ENCODE peak calls at places on chromosomes 4 and X, in six cellular contexts. One of them, this sample, is unnamed.

GRCh38 chrX:102712216-102712966 is at the start of gene GPRASP2:
- DNase-seq in M059J: peak; percentile 33
- DNase-seq in lower leg skin: peak; percentile 14
- DNase-seq in spleen: peak; percentile 84
- DNase-seq in GM04504: no peak
- DNase-seq in CD8-positive, alpha-beta memory T cell: no peak
- DNase-seq in this sample: peak; percentile 55

GRCh38 chr4:99845708-99846469 is 29.3 kb downstream of the DAPP1 start:
- DNase-seq in CD8-positive, alpha-beta memory T cell: no peak
- DNase-seq in GM04504: no peak
- DNase-seq in M059J: no peak
- DNase-seq in lower leg skin: no peak
- DNase-seq in spleen: no peak
- DNase-seq in this sample: no peak

GRCh38 chrX:31832263-31832662 is 760.4 kb upstream of the FTHL17 start:
- DNase-seq in GM04504: no peak
- DNase-seq in M059J: peak; percentile 0
- DNase-seq in lower leg skin: no peak
- DNase-seq in spleen: no peak
- DNase-seq in CD8-positive, alpha-beta memory T cell: no peak
- DNase-seq in this sample: no peak

GRCh38 chr4:99723555-99724450 is 66.2 kb upstream of the C4orf54 start:
- DNase-seq in spleen: no peak
- DNase-seq in GM04504: peak; percentile 18
- DNase-seq in CD8-positive, alpha-beta memory T cell: no peak
- DNase-seq in lower leg skin: peak; percentile 18
- DNase-seq in M059J: peak; percentile 83
- DNase-seq in this sample: peak; percentile 72

GRCh38 chr4:23614284-23614892 is 275.5 kb downstream of the PPARGC1A start:
- DNase-seq in CD8-positive, alpha-beta memory T cell: no peak
- DNase-seq in lower leg skin: no peak
- DNase-seq in spleen: no peak
- DNase-seq in M059J: peak; percentile 58
- DNase-seq in GM04504: peak; percentile 1
- DNase-seq in this sample: no peak

GRCh38 chrX:153644356-153645125 is 2.5 kb upstream of the DUSP9 start:
- DNase-seq in M059J: no peak
- DNase-seq in GM04504: no peak
- DNase-seq in CD8-positive, alpha-beta memory T cell: no peak
- DNase-seq in lower leg skin: no peak
- DNase-seq in spleen: peak; percentile 62
- DNase-seq in this sample: peak; percentile 7

GRCh38 chrX:129777218-129777768 is 2.5 kb upstream of the SASH3 start:
- DNase-seq in M059J: no peak
- DNase-seq in CD8-positive, alpha-beta memory T cell: peak; percentile 85
- DNase-seq in GM04504: no peak
- DNase-seq in spleen: peak; percentile 96
- DNase-seq in lower leg skin: peak; percentile 24
- DNase-seq in this sample: no peak

GRCh38 chr4:8353158-8353495 is 83.6 kb downstream of the HTRA3 start:
- DNase-seq in lower leg skin: no peak
- DNase-seq in spleen: no peak
- DNase-seq in CD8-positive, alpha-beta memory T cell: no peak
- DNase-seq in GM04504: no peak
- DNase-seq in M059J: no peak
- DNase-seq in this sample: no peak

GRCh38 chr4:139665690-139666529 is at the start of gene MGST2:
- DNase-seq in spleen: peak; percentile 90
- DNase-seq in CD8-positive, alpha-beta memory T cell: no peak
- DNase-seq in lower leg skin: peak; percentile 69
- DNase-seq in GM04504: no peak
- DNase-seq in M059J: peak; percentile 65
- DNase-seq in this sample: peak; percentile 65

GRCh38 chr4:168647976-168648375 is 151.1 kb downstream of the PALLD start:
- DNase-seq in M059J: peak; percentile 51
- DNase-seq in CD8-positive, alpha-beta memory T cell: no peak
- DNase-seq in lower leg skin: no peak
- DNase-seq in spleen: no peak
- DNase-seq in GM04504: no peak
- DNase-seq in this sample: no peak

GRCh38 chr4:108224628-108225053 is 55.9 kb upstream of the LEF1 start:
- DNase-seq in lower leg skin: no peak
- DNase-seq in M059J: peak; percentile 36
- DNase-seq in GM04504: no peak
- DNase-seq in spleen: no peak
- DNase-seq in CD8-positive, alpha-beta memory T cell: no peak
- DNase-seq in this sample: no peak

This sample was measured in adipocyte.